ENCODE peak calls at places on chromosomes 1 and 21, in seven cellular contexts. One of them, this sample, is unnamed.

GRCh38 chr1:221777434-221778072 is 35.7 kb upstream of the DUSP10 start:
- DNase-seq in naive thymus-derived CD4-positive, alpha-beta T cell: peak; percentile 40
- DNase-seq in endodermal cell: no peak
- DNase-seq in aorta: no peak
- DNase-seq in vagina: no peak
- DNase-seq in tibial nerve: no peak
- DNase-seq in CD8-positive, alpha-beta T cell: peak; percentile 27
- DNase-seq in this sample: no peak

GRCh38 chr1:38436749-38437148 is 390.2 kb upstream of the POU3F1 start:
- DNase-seq in naive thymus-derived CD4-positive, alpha-beta T cell: no peak
- DNase-seq in endodermal cell: no peak
- DNase-seq in aorta: no peak
- DNase-seq in vagina: no peak
- DNase-seq in tibial nerve: no peak
- DNase-seq in CD8-positive, alpha-beta T cell: no peak
- DNase-seq in this sample: no peak

GRCh38 chr1:38941527-38942019 is at the start of gene RHBDL2:
- DNase-seq in naive thymus-derived CD4-positive, alpha-beta T cell: no peak
- DNase-seq in endodermal cell: peak; percentile 58
- DNase-seq in aorta: peak; percentile 67
- DNase-seq in vagina: no peak
- DNase-seq in tibial nerve: no peak
- DNase-seq in CD8-positive, alpha-beta T cell: no peak
- DNase-seq in this sample: peak; percentile 87

GRCh38 chr1:174001573-174001972 is 20.6 kb downstream of the RC3H1 start:
- DNase-seq in naive thymus-derived CD4-positive, alpha-beta T cell: no peak
- DNase-seq in endodermal cell: no peak
- DNase-seq in aorta: no peak
- DNase-seq in vagina: no peak
- DNase-seq in tibial nerve: no peak
- DNase-seq in CD8-positive, alpha-beta T cell: no peak
- DNase-seq in this sample: no peak

GRCh38 chr1:203839081-203839480 is 22.3 kb upstream of the SNRPE start:
- DNase-seq in naive thymus-derived CD4-positive, alpha-beta T cell: no peak
- DNase-seq in endodermal cell: no peak
- DNase-seq in aorta: no peak
- DNase-seq in vagina: no peak
- DNase-seq in tibial nerve: no peak
- DNase-seq in CD8-positive, alpha-beta T cell: no peak
- DNase-seq in this sample: no peak

GRCh38 chr1:37673920-37674319 is 18.4 kb upstream of the CDCA8 start:
- DNase-seq in naive thymus-derived CD4-positive, alpha-beta T cell: peak; percentile 80
- DNase-seq in endodermal cell: peak; percentile 84
- DNase-seq in aorta: no peak
- DNase-seq in vagina: no peak
- DNase-seq in tibial nerve: no peak
- DNase-seq in CD8-positive, alpha-beta T cell: peak; percentile 61
- DNase-seq in this sample: no peak

GRCh38 chr1:92480813-92481597 is 5.7 kb downstream of the GFI1 start:
- DNase-seq in naive thymus-derived CD4-positive, alpha-beta T cell: no peak
- DNase-seq in endodermal cell: peak; percentile 81
- DNase-seq in aorta: no peak
- DNase-seq in vagina: no peak
- DNase-seq in tibial nerve: no peak
- DNase-seq in CD8-positive, alpha-beta T cell: no peak
- DNase-seq in this sample: no peak

GRCh38 chr1:1001631-1002300 is 1.9 kb upstream of the HES4 start:
- DNase-seq in naive thymus-derived CD4-positive, alpha-beta T cell: peak; percentile 48
- DNase-seq in endodermal cell: peak; percentile 93
- DNase-seq in aorta: peak; percentile 79
- DNase-seq in vagina: no peak
- DNase-seq in tibial nerve: peak; percentile 66
- DNase-seq in CD8-positive, alpha-beta T cell: peak; percentile 74
- DNase-seq in this sample: peak; percentile 84

GRCh38 chr1:10398278-10398733 is 558 bp upstream of the PGD start:
- DNase-seq in naive thymus-derived CD4-positive, alpha-beta T cell: no peak
- DNase-seq in endodermal cell: no peak
- DNase-seq in aorta: no peak
- DNase-seq in vagina: no peak
- DNase-seq in tibial nerve: peak; percentile 13
- DNase-seq in CD8-positive, alpha-beta T cell: no peak
- DNase-seq in this sample: no peak

GRCh38 chr1:236774926-236775325 is 20.2 kb upstream of the MTR start:
- DNase-seq in naive thymus-derived CD4-positive, alpha-beta T cell: no peak
- DNase-seq in endodermal cell: peak; percentile 56
- DNase-seq in aorta: no peak
- DNase-seq in vagina: no peak
- DNase-seq in tibial nerve: no peak
- DNase-seq in CD8-positive, alpha-beta T cell: no peak
- DNase-seq in this sample: no peak

GRCh38 chr1:57492846-57493245 is 69.0 kb upstream of the DAB1 start:
- DNase-seq in naive thymus-derived CD4-positive, alpha-beta T cell: no peak
- DNase-seq in endodermal cell: no peak
- DNase-seq in aorta: no peak
- DNase-seq in vagina: no peak
- DNase-seq in tibial nerve: no peak
- DNase-seq in CD8-positive, alpha-beta T cell: no peak
- DNase-seq in this sample: no peak

GRCh38 chr1:110556471-110556807 is 37.5 kb upstream of the KCNA10 start:
- DNase-seq in naive thymus-derived CD4-positive, alpha-beta T cell: no peak
- DNase-seq in endodermal cell: peak; percentile 55
- DNase-seq in aorta: no peak
- DNase-seq in vagina: no peak
- DNase-seq in tibial nerve: no peak
- DNase-seq in CD8-positive, alpha-beta T cell: no peak
- DNase-seq in this sample: no peak

GRCh38 chr1:207321045-207321789 is at the start of gene CD55:
- DNase-seq in naive thymus-derived CD4-positive, alpha-beta T cell: peak; percentile 100
- DNase-seq in endodermal cell: peak; percentile 97
- DNase-seq in aorta: peak; percentile 97
- DNase-seq in vagina: peak; percentile 99
- DNase-seq in tibial nerve: peak; percentile 94
- DNase-seq in CD8-positive, alpha-beta T cell: peak; percentile 98
- DNase-seq in this sample: peak; percentile 99

GRCh38 chr21:38144193-38144592 is 112.6 kb upstream of the KCNJ15 start:
- DNase-seq in naive thymus-derived CD4-positive, alpha-beta T cell: no peak
- DNase-seq in endodermal cell: no peak
- DNase-seq in aorta: no peak
- DNase-seq in vagina: no peak
- DNase-seq in tibial nerve: no peak
- DNase-seq in CD8-positive, alpha-beta T cell: no peak
- DNase-seq in this sample: no peak

GRCh38 chr1:203129501-203130231 is 2.1 kb downstream of the ADORA1 start:
- DNase-seq in naive thymus-derived CD4-positive, alpha-beta T cell: no peak
- DNase-seq in endodermal cell: peak; percentile 39
- DNase-seq in aorta: no peak
- DNase-seq in vagina: no peak
- DNase-seq in tibial nerve: no peak
- DNase-seq in CD8-positive, alpha-beta T cell: no peak
- DNase-seq in this sample: peak; percentile 43

GRCh38 chr1:230694991-230695390 is 18.9 kb downstream of the AGT start:
- DNase-seq in naive thymus-derived CD4-positive, alpha-beta T cell: no peak
- DNase-seq in endodermal cell: no peak
- DNase-seq in aorta: no peak
- DNase-seq in vagina: no peak
- DNase-seq in tibial nerve: no peak
- DNase-seq in CD8-positive, alpha-beta T cell: no peak
- DNase-seq in this sample: no peak

GRCh38 chr1:55060133-55060999 is 21.0 kb downstream of the PCSK9 start:
- DNase-seq in naive thymus-derived CD4-positive, alpha-beta T cell: no peak
- DNase-seq in endodermal cell: no peak
- DNase-seq in aorta: no peak
- DNase-seq in vagina: peak; percentile 72
- DNase-seq in tibial nerve: no peak
- DNase-seq in CD8-positive, alpha-beta T cell: no peak
- DNase-seq in this sample: no peak

DNA sequence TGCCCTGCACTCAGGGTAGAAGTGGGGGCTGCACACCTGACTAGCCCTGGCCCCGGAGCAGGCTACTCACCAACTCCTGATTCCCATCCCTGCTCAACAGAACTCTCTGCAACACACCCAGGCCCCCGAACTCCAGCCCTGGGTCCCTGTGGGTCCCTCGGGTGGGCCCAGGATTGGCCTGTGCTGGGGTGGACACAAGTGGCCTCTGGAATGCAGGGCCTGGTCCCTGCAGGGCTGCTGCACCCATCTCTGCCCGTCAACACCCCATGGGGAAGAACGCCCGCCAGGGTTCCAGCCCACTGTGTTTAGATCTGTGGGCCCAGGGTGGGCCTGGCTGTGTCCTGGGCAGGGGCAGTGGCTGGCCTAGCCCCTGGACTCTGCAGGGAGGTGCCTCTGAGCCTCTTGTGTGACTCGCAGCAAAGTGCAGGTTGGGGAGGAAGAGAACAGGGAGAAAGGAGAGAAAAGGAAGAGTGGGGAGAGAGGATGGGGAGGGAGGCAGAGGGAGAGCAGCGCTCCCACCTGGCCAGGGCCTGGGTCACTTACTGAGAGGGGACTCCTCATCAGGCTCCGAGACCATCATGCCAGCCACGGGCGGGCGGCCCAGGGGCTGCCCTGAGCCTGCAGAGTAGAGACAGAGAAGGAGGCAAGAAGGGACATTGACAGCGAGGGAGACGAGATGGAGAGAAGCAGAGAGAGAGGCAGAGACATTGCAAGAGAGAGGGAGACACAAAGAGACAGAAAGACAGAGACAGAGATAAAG is 43.9 kb downstream of the HSPG2 start:
- DNase-seq in naive thymus-derived CD4-positive, alpha-beta T cell: no peak
- DNase-seq in endodermal cell: no peak
- DNase-seq in aorta: no peak
- DNase-seq in vagina: no peak
- DNase-seq in tibial nerve: no peak
- DNase-seq in CD8-positive, alpha-beta T cell: no peak
- DNase-seq in this sample: no peak
- H3K4me3 ChIP-seq in naive thymus-derived CD4-positive, alpha-beta T cell: no peak overlapping the region
- H3K4me3 ChIP-seq in endodermal cell: no peak overlapping the region
- H3K4me3 ChIP-seq in aorta: no peak overlapping the region
- H3K4me3 ChIP-seq in vagina: no peak overlapping the region
- H3K4me3 ChIP-seq in tibial nerve: no peak overlapping the region
- H3K4me3 ChIP-seq in CD8-positive, alpha-beta T cell: no peak overlapping the region
- H3K4me3 ChIP-seq in this sample: no peak overlapping the region

GRCh38 chr1:248782311-248782887 is 26.8 kb upstream of the LYPD8 start:
- DNase-seq in naive thymus-derived CD4-positive, alpha-beta T cell: no peak
- DNase-seq in endodermal cell: no peak
- DNase-seq in aorta: no peak
- DNase-seq in vagina: no peak
- DNase-seq in tibial nerve: no peak
- DNase-seq in CD8-positive, alpha-beta T cell: no peak
- DNase-seq in this sample: no peak

GRCh38 chr1:248788327-248788726 is 32.8 kb upstream of the LYPD8 start:
- DNase-seq in naive thymus-derived CD4-positive, alpha-beta T cell: no peak
- DNase-seq in endodermal cell: no peak
- DNase-seq in aorta: no peak
- DNase-seq in vagina: no peak
- DNase-seq in tibial nerve: no peak
- DNase-seq in CD8-positive, alpha-beta T cell: no peak
- DNase-seq in this sample: no peak

GRCh38 chr1:248787430-248787829 is 31.9 kb upstream of the LYPD8 start:
- DNase-seq in naive thymus-derived CD4-positive, alpha-beta T cell: no peak
- DNase-seq in endodermal cell: no peak
- DNase-seq in aorta: no peak
- DNase-seq in vagina: no peak
- DNase-seq in tibial nerve: no peak
- DNase-seq in CD8-positive, alpha-beta T cell: no peak
- DNase-seq in this sample: no peak

GRCh38 chr1:248783367-248783766 is 27.8 kb upstream of the LYPD8 start:
- DNase-seq in naive thymus-derived CD4-positive, alpha-beta T cell: no peak
- DNase-seq in endodermal cell: no peak
- DNase-seq in aorta: no peak
- DNase-seq in vagina: no peak
- DNase-seq in tibial nerve: no peak
- DNase-seq in CD8-positive, alpha-beta T cell: no peak
- DNase-seq in this sample: no peak

GRCh38 chr1:248786106-248786665 is 30.6 kb upstream of the LYPD8 start:
- DNase-seq in naive thymus-derived CD4-positive, alpha-beta T cell: no peak
- DNase-seq in endodermal cell: no peak
- DNase-seq in aorta: no peak
- DNase-seq in vagina: no peak
- DNase-seq in tibial nerve: no peak
- DNase-seq in CD8-positive, alpha-beta T cell: no peak
- DNase-seq in this sample: no peak
- H3K9me3 ChIP-seq in naive thymus-derived CD4-positive, alpha-beta T cell: no peaks in the 10 kb centered on the region
- H3K9me3 ChIP-seq in endodermal cell: peaks cover 55% of the 10 kb centered on the region
- H3K9me3 ChIP-seq in aorta: no peaks in the 10 kb centered on the region
- H3K9me3 ChIP-seq in vagina: no peaks in the 10 kb centered on the region
- H3K9me3 ChIP-seq in tibial nerve: no peaks in the 10 kb centered on the region
- H3K9me3 ChIP-seq in CD8-positive, alpha-beta T cell: no peaks in the 10 kb centered on the region
- H3K9me3 ChIP-seq in this sample: peaks cover 1% of the 10 kb centered on the region

DNA sequence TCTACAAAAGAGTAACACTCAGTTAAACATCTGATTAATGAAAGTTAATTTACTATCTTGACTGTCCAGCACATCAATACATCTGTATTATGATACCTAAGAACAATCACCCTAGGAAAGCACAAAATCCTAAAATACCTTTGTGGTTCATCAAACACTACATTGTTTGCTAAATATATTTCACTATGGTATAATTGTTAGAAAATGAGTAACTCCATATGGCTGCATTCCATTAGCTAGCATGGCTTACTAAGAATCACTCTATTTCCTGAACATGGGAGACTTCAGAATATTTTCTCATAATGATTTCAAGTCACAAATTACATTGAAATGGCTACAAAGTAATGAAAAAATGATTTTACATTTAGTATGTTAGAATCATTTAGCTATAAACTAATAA is 12.5 kb downstream of the TRMT1L start:
- DNase-seq in naive thymus-derived CD4-positive, alpha-beta T cell: no peak
- DNase-seq in endodermal cell: no peak
- DNase-seq in aorta: no peak
- DNase-seq in vagina: no peak
- DNase-seq in tibial nerve: no peak
- DNase-seq in CD8-positive, alpha-beta T cell: no peak
- DNase-seq in this sample: no peak
- H3K27me3 ChIP-seq in naive thymus-derived CD4-positive, alpha-beta T cell: no peaks in the 10 kb centered on the region
- H3K27me3 ChIP-seq in endodermal cell: no peaks in the 10 kb centered on the region
- H3K27me3 ChIP-seq in aorta: no peaks in the 10 kb centered on the region
- H3K27me3 ChIP-seq in vagina: no peaks in the 10 kb centered on the region
- H3K27me3 ChIP-seq in tibial nerve: no peaks in the 10 kb centered on the region
- H3K27me3 ChIP-seq in CD8-positive, alpha-beta T cell: no peaks in the 10 kb centered on the region
- H3K27me3 ChIP-seq in this sample: no peaks in the 10 kb centered on the region

DNA sequence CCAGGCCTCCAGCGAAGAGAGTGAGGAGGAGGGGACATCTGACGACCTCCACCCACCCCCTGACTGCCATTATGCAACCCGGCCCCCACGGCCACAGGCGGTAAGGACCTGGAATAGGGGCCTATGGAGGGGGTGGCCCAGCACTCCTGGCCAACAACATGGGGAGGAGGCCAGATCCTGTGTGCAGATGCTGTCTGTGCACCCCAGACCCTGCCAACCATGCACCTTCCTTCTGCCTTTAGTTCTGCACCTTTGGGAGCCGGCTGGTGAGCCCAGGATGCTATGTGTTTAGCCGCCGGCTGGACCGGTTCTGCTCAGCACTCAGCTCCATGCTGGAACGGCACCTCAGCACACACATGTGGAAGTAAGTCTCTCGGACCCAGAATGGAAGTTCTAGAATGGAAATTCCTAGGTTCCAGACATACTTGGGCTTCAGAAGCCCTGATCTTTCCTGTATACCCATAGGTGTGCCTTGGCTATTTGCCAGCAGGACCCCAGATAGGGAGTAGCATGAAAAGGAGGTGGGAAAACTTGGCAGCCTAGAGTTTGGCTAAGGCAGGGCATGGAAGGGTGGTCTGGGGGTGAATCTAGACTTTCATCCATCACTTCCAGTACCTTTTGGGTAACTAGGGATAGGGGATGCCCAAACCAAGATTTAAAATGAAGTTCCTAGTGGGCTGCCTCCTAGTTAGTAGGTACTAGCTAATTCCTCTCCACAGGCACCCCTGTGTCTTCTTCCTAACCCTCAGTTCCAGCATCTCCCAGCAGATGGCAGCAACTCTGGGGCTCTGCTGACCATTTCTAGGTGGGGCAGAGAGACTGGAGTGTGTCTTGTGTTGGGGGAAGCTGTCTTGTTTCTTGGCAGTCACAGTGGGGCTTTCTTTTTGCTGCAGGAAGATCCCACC is 3.6 kb upstream of the CYB561D1 start:
- DNase-seq in naive thymus-derived CD4-positive, alpha-beta T cell: peak; percentile 64
- DNase-seq in endodermal cell: peak; percentile 92
- DNase-seq in aorta: peak; percentile 79
- DNase-seq in vagina: no peak
- DNase-seq in tibial nerve: peak; percentile 83
- DNase-seq in CD8-positive, alpha-beta T cell: peak; percentile 78
- DNase-seq in this sample: peak; percentile 71
- H3K4me3 ChIP-seq in naive thymus-derived CD4-positive, alpha-beta T cell: no peak overlapping the region
- H3K4me3 ChIP-seq in endodermal cell: no peak overlapping the region
- H3K4me3 ChIP-seq in aorta: no peak overlapping the region
- H3K4me3 ChIP-seq in vagina: no peak overlapping the region
- H3K4me3 ChIP-seq in tibial nerve: no peak overlapping the region
- H3K4me3 ChIP-seq in CD8-positive, alpha-beta T cell: no peak overlapping the region
- H3K4me3 ChIP-seq in this sample: no peak overlapping the region